ENCODE peak calls at places on chromosome 6, in seven cellular contexts. E is K562, U is foreskin fibroblast, S is cardiac muscle cell, R is A549, Y is lower lobe of right lung, B is upper lobe of left lung. H is an unnamed sample.

GRCh38 chr6:113540491-113540890 is 316.7 kb upstream of the MARCKS start:
- DNase-seq in E (no peak), U (no peak), S (no peak), R (no peak), Y (no peak), B (no peak), H (no peak)

GRCh38 chr6:109961666-109962065 is 16.4 kb upstream of the GPR6 start:
- DNase-seq in E (no peak), U (no peak), S (no peak), R (no peak), Y (no peak), B (no peak), H (no peak)

GRCh38 chr6:1771324-1771723 is 161.6 kb downstream of the FOXC1 start:
- DNase-seq in E (no peak), U (peak), S (no peak), R (no peak), Y (no peak), B (no peak), H (no peak)

GRCh38 chr6:24847402-24847801 is 48.7 kb upstream of the ARMH2 start:
- DNase-seq in E (no peak), U (no peak), S (no peak), R (no peak), Y (peak), B (no peak), H (no peak)

GRCh38 chr6:31901415-31901952 is 402 bp downstream of the ZBTB12 start:
- DNase-seq in E (peak), U (peak), S (peak), R (peak), Y (peak), B (peak), H (peak)

GRCh38 chr6:137365648-137366047 is 128.5 kb downstream of the OLIG3 start:
- DNase-seq in E (no peak), U (no peak), S (no peak), R (no peak), Y (no peak), B (no peak), H (no peak)

GRCh38 chr6:5584072-5584471 is 322.8 kb downstream of the FARS2 start:
- DNase-seq in E (no peak), U (peak), S (no peak), R (no peak), Y (no peak), B (no peak), H (no peak)

GRCh38 chr6:55705381-55705780 is 126.4 kb upstream of the HMGCLL1 start:
- DNase-seq in E (no peak), U (no peak), S (no peak), R (no peak), Y (no peak), B (no peak), H (no peak)

GRCh38 chr6:18390476-18390875 is 3.3 kb downstream of the RNF144B start:
- DNase-seq in E (no peak), U (no peak), S (no peak), R (no peak), Y (no peak), B (no peak), H (no peak)

GRCh38 chr6:48916523-48917050 is 546.5 kb downstream of the MMUT start:
- DNase-seq in E (no peak), U (no peak), S (no peak), R (no peak), Y (no peak), B (no peak), H (no peak)

GRCh38 chr6:129667034-129667433 is 42.9 kb downstream of the ARHGAP18 start:
- DNase-seq in E (no peak), U (no peak), S (no peak), R (no peak), Y (no peak), B (no peak), H (no peak)

GRCh38 chr6:107646176-107646575 is 156.3 kb downstream of the SOBP start:
- DNase-seq in E (no peak), U (peak), S (no peak), R (no peak), Y (peak), B (peak), H (no peak)

GRCh38 chr6:26179675-26180074 is 92.4 kb downstream of the HFE start:
- DNase-seq in E (no peak), U (no peak), S (no peak), R (no peak), Y (no peak), B (no peak), H (no peak)

DNA sequence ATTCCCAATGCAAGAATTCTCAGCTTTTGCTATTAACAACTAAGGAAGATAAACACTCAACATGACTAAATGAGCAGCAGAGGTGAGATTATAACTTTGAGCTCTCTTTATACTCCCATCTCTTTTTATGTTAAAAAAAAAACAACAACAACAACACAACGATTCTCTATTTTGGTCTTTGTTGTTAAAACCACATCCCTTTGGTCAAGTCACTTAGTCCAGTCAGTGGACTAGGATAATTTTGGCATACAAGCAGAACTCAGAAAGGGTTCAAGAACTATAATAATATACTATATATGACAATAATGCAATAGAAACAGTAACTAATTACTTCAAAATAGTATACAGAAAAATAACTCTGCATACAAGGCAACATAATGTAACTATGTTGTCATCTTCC is 312.4 kb downstream of the RNGTT start:
- DNase-seq in E (no peak), U (no peak), S (no peak), R (no peak), Y (no peak), B (no peak), H (no peak)
- TF ChIP-seq CTCF in E (no peak), U (no peak), S (no peak), R (no peak), Y (no peak), B (no peak), H (no peak)

GRCh38 chr6:35177586-35177985 is 36.2 kb upstream of the SCUBE3 start:
- DNase-seq in E (no peak), U (peak), S (no peak), R (no peak), Y (no peak), B (no peak), H (no peak)

GRCh38 chr6:35178012-35178411 is 35.7 kb upstream of the SCUBE3 start:
- DNase-seq in E (no peak), U (no peak), S (no peak), R (no peak), Y (no peak), B (no peak), H (no peak)

GRCh38 chr6:35177139-35177538 is 36.0 kb upstream of the TCP11 start:
- DNase-seq in E (peak), U (no peak), S (no peak), R (no peak), Y (no peak), B (no peak), H (no peak)

GRCh38 chr6:35181313-35181932 is 32.3 kb upstream of the SCUBE3 start:
- DNase-seq in E (no peak), U (peak), S (peak), R (no peak), Y (no peak), B (peak), H (no peak)

DNA sequence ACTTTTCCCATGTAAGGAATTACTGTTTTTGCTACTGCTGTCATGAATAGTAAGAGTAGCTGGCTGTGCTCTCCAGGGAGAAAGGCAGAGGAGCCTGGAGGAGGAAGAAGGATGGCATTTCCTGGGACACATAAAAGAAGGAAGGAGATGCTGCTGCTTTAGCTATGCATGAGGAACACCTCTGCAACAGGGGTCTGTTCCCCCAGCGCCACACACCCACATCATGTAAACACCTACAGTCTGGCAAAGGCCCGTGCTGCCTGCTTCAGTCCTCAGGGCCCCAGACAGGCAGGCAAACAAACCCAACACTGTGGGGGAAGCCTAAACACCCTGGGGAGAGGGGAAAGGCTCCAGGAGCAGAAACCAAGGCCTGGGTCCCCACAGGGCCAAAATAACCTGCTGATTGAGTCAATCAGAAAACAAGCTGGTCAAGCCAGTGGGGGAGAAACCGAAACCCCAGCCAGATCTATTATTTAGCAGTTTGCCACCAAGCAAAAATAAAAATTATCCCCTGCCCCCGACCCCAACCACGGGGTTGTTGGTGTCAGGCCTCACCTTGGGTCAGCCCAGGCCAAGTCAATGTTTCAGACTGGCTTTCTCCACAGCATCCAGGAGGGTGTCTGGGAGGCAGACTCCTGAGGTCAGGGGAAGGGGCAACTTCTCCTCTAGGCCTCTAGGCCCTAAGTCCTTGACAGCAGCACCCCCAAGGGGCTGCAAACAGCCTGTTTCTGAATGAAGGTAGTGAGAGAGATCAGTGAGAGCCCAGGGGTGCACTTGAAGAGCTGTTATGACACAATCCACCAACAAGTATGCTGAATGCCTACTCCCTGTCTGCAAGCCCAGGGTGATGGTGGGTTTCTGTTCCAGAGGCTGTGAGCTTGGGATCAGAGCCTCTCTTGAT is 34.6 kb upstream of the SCUBE3 start:
- DNase-seq in E (no peak), U (no peak), S (peak), R (no peak), Y (no peak), B (no peak), H (no peak)
- TF ChIP-seq CTCF in E (no peak), U (no peak), S (no peak), R (no peak), Y (no peak), B (no peak), H (no peak)

DNA sequence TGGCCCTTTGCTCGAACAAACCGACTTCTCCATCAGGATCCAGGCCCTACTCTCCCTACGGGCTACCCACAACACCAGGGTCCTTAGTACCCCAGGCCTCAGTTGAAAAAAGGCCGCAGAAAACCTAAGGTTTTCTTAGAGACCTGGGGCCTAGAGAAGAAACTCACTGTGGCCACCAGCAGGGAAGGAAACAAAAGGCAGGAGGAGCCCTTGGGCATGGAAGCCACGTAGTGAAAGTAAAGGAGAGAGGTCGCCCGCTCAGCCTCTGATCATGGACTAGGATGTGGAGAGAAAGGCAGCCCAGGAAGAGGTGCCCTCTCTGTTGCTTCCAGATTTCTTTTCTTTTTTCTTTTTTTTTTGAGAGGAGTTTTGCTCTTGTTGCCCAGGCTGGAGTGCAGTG is 31.5 kb downstream of the CPNE5 start:
- DNase-seq in E (no peak), U (no peak), S (no peak), R (no peak), Y (no peak), B (no peak), H (no peak)
- TF ChIP-seq CTCF in E (no peak), U (no peak), S (peak), R (no peak), Y (no peak), B (no peak), H (no peak)

DNA sequence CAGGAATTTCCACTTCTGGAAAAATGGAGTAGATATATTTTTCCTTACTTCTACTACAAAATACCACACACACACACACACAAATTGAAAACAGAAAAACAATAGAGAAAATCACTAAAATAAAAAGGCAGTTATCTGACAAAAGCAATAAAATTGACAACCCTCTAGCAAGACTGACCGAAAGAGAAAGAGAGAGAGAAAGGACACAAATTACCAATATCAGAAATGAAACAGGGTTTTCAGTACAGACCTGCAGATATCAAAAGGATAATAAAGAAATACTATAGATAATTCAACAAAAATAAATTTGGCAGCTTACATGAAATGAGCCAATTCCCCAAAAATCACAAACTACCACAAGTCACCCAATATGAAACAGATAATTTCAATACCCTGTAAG is 104.7 kb downstream of the OPRM1 start:
- DNase-seq in E (no peak), U (no peak), S (no peak), R (no peak), Y (no peak), B (no peak), H (no peak)
- TF ChIP-seq CTCF in E (no peak), U (no peak), S (no peak), R (no peak), Y (no peak), B (no peak), H (no peak)

GRCh38 chr6:169449221-169449620 is 195.6 kb upstream of the THBS2 start:
- DNase-seq in E (no peak), U (no peak), S (no peak), R (no peak), Y (no peak), B (no peak), H (no peak)

GRCh38 chr6:169450097-169450496 is 196.5 kb upstream of the THBS2 start:
- DNase-seq in E (no peak), U (no peak), S (no peak), R (no peak), Y (no peak), B (no peak), H (no peak)

GRCh38 chr6:169441292-169441691 is 187.6 kb upstream of the THBS2 start:
- DNase-seq in E (no peak), U (no peak), S (no peak), R (no peak), Y (no peak), B (no peak), H (no peak)

GRCh38 chr6:169445661-169446581 is 192.3 kb upstream of the THBS2 start:
- DNase-seq in E (no peak), U (no peak), S (no peak), R (no peak), Y (peak), B (no peak), H (no peak)

DNA sequence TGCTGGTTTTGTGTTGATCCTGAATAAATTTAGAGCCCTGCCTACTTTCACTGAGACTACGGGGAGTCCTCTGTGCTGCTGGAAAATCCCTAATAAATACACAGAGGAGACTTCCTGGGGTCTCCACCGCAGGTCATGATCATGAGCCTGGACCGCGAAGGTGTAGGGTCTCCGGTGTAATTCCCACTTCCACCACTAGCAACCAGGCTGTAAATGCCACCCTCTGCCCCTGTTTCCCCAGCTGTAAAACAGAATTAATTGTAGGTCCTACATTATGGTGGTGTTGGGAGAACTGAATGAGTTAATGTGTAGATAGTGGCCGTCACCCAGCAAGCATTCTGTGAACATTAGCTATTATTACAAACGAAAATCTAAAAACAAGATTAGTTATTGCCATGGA is 191.6 kb upstream of the THBS2 start:
- DNase-seq in E (no peak), U (no peak), S (no peak), R (no peak), Y (no peak), B (no peak), H (no peak)
- TF ChIP-seq CTCF in E (no peak), U (no peak), S (peak), R (no peak), Y (no peak), B (no peak), H (peak)

DNA sequence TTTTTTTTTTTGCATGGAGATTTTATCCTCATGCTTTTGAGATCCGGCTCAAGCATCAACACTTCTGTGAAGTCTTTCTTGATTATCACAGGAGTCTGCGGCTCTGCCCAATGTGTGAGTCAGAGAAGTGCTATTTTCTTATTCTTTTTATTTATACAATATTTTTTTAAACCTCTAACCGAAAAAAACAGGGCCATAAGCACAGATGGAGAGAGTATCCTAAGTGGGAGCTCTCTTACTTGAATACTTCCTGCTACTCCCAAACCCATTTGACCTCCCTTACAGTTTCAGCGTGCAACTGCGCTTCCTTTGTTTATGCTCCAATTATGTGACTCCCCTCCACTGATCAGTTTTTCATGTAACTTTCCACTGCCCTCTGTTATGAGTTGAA is 8.7 kb upstream of the ATXN1 start:
- DNase-seq in E (no peak), U (peak), S (no peak), R (no peak), Y (no peak), B (no peak), H (no peak)
- TF ChIP-seq CTCF in E (no peak), U (no peak), S (no peak), R (no peak), Y (no peak), B (no peak), H (no peak)

GRCh38 chr6:150975136-150975535 is 109.6 kb downstream of the MTHFD1L start:
- DNase-seq in E (no peak), U (no peak), S (no peak), R (no peak), Y (no peak), B (no peak), H (no peak)
- TF ChIP-seq CTCF in E (no peak), U (no peak), S (no peak), R (no peak), Y (no peak), B (no peak), H (no peak)

GRCh38 chr6:112017169-112017568 is 36.7 kb upstream of the CCN6 start:
- DNase-seq in E (no peak), U (no peak), S (no peak), R (no peak), Y (no peak), B (no peak), H (no peak)

GRCh38 chr6:112017760-112018537 is 36.0 kb upstream of the CCN6 start:
- DNase-seq in E (no peak), U (no peak), S (no peak), R (no peak), Y (no peak), B (no peak), H (no peak)

GRCh38 chr6:112021911-112022310 is 32.0 kb upstream of the CCN6 start:
- DNase-seq in E (no peak), U (no peak), S (no peak), R (no peak), Y (no peak), B (no peak), H (no peak)

GRCh38 chr6:112018619-112019416 is 35.1 kb upstream of the CCN6 start:
- DNase-seq in E (no peak), U (no peak), S (no peak), R (no peak), Y (no peak), B (no peak), H (no peak)

DNA sequence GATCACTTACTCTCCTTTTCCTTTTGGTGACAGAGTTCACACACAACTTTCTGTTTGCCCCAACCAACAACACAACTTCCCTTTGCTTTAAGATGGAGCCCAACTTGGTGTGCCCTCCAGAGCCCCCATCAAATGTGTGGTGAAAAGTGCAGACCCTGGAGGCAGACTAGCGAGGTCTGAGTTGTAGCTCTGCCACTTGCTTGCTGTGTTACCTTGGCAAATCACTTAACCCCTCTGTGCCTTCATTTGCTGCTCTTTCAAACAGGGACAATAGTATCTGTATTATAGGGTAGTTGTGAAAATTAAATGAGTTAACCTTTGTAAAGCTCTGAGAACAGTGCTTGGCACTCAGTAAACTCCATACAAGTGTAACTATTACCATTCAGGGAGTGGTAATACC is 34.3 kb upstream of the CCN6 start:
- DNase-seq in E (no peak), U (no peak), S (no peak), R (no peak), Y (no peak), B (no peak), H (no peak)
- TF ChIP-seq CTCF in E (no peak), U (no peak), S (no peak), R (no peak), Y (no peak), B (no peak), H (no peak)